ENCODE peak calls at places on chromosomes 1 and 21, in six cellular contexts. J is tibial artery, T is astrocyte, G is mammary epithelial cell, M is heart left ventricle, X is WERI-Rb-1. P is an unnamed sample.

GRCh38 chr21:31184462-31184861 is 146.2 kb upstream of the KRTAP19-8 start:
- DNase-seq in J (no peak), T (no peak), G (no peak), M (no peak), X (no peak), P (no peak)

GRCh38 chr1:67651031-67651430 is 34.0 kb upstream of the GADD45A start:
- DNase-seq in J (no peak), T (no peak), G (no peak), M (no peak), X (no peak), P (no peak)

GRCh38 chr1:22184892-22185612 is 42.2 kb upstream of the WNT4 start:
- DNase-seq in J (no peak), T (no peak), G (peak; percentile 48), M (no peak), X (no peak), P (no peak)

GRCh38 chr1:222331340-222331739 is 216.6 kb downstream of the HHIPL2 start:
- DNase-seq in J (no peak), T (peak; percentile 90), G (peak; percentile 20), M (no peak), X (no peak), P (no peak)

GRCh38 chr1:215607412-215607811 is 40.3 kb downstream of the KCTD3 start:
- DNase-seq in J (no peak), T (no peak), G (no peak), M (no peak), X (no peak), P (no peak)

GRCh38 chr1:208988811-208989222 is 594.7 kb upstream of the CAMK1G start:
- DNase-seq in J (no peak), T (peak; percentile 43), G (peak; percentile 58), M (no peak), X (no peak), P (no peak)

GRCh38 chr1:172951728-172952365 is 98.9 kb downstream of the TNFSF18 start:
- DNase-seq in J (no peak), T (peak; percentile 86), G (peak; percentile 91), M (no peak), X (no peak), P (no peak)

GRCh38 chr1:230825061-230825803 is 43.1 kb downstream of the C1orf198 start:
- DNase-seq in J (no peak), T (peak; percentile 66), G (peak; percentile 75), M (no peak), X (no peak), P (no peak)

GRCh38 chr21:23045955-23046354 is 2047.7 kb downstream of the NCAM2 start:
- DNase-seq in J (no peak), T (no peak), G (no peak), M (no peak), X (no peak), P (no peak)

GRCh38 chr1:225511828-225512381 is 84.1 kb upstream of the LBR start:
- DNase-seq in J (no peak), T (no peak), G (no peak), M (no peak), X (no peak), P (no peak)

GRCh38 chr1:24098907-24099637 is 12.9 kb downstream of the MYOM3 start:
- DNase-seq in J (no peak), T (no peak), G (no peak), M (no peak), X (no peak), P (no peak)

GRCh38 chr1:55854911-55855310 is 639.7 kb upstream of the USP24 start:
- DNase-seq in J (no peak), T (peak; percentile 87), G (no peak), M (no peak), X (no peak), P (no peak)

GRCh38 chr1:44103270-44104131 is 15.1 kb upstream of the KLF17 start:
- DNase-seq in J (no peak), T (no peak), G (no peak), M (no peak), X (peak; percentile 85), P (no peak)

GRCh38 chr1:18079941-18080340 is 27.7 kb upstream of the IGSF21 start:
- DNase-seq in J (no peak), T (no peak), G (no peak), M (no peak), X (peak; percentile 45), P (no peak)

GRCh38 chr21:16239659-16240265 is 510.0 kb downstream of the USP25 start:
- DNase-seq in J (no peak), T (no peak), G (no peak), M (no peak), X (no peak), P (no peak)

GRCh38 chr1:214808845-214809460 is 206.0 kb downstream of the CENPF start:
- DNase-seq in J (no peak), T (peak; percentile 24), G (peak; percentile 40), M (no peak), X (peak; percentile 11), P (no peak)

GRCh38 chr1:170791941-170792340 is 128.0 kb downstream of the PRRX1 start:
- DNase-seq in J (no peak), T (no peak), G (no peak), M (no peak), X (no peak), P (no peak)

GRCh38 chr1:226312065-226312464 is 3.1 kb upstream of the LIN9 start:
- DNase-seq in J (no peak), T (no peak), G (no peak), M (no peak), X (no peak), P (no peak)

GRCh38 chr1:204162498-204163074 is 3.6 kb downstream of the REN start:
- DNase-seq in J (peak; percentile 67), T (peak; percentile 10), G (peak; percentile 75), M (peak; percentile 72), X (peak; percentile 97), P (no peak)

GRCh38 chr21:41631564-41632461 is 123.9 kb upstream of the TMPRSS2 start:
- DNase-seq in J (no peak), T (peak; percentile 35), G (peak; percentile 83), M (no peak), X (no peak), P (no peak)

GRCh38 chr1:226882187-226882586 is 11.8 kb downstream of the PSEN2 start:
- DNase-seq in J (no peak), T (no peak), G (no peak), M (no peak), X (no peak), P (no peak)

GRCh38 chr1:113041569-113042335 is 31.2 kb upstream of the LRIG2 start:
- DNase-seq in J (no peak), T (no peak), G (no peak), M (no peak), X (no peak), P (no peak)

GRCh38 chr1:153313288-153313687 is 536 bp upstream of the PGLYRP3 start:
- DNase-seq in J (no peak), T (no peak), G (no peak), M (no peak), X (no peak), P (no peak)

GRCh38 chr1:153310526-153310925 is 2.2 kb downstream of the PGLYRP3 start:
- DNase-seq in J (no peak), T (no peak), G (no peak), M (no peak), X (no peak), P (no peak)

GRCh38 chr1:153309441-153309840 is 3.3 kb downstream of the PGLYRP3 start:
- DNase-seq in J (no peak), T (no peak), G (no peak), M (no peak), X (no peak), P (no peak)

GRCh38 chr1:153308540-153308939 is 4.2 kb downstream of the PGLYRP3 start:
- DNase-seq in J (no peak), T (no peak), G (no peak), M (no peak), X (no peak), P (no peak)

GRCh38 chr1:153312569-153313186 is at the start of gene PGLYRP3:
- DNase-seq in J (no peak), T (no peak), G (peak; percentile 56), M (no peak), X (no peak), P (no peak)
- TF ChIP-seq CTCF in J (no peak), T (no peak), G (peak; percentile 23), M (no peak), X (peak; percentile 31), P (no peak)

GRCh38 chr1:46445773-46446256 is 43.8 kb upstream of the DMBX1 start:
- DNase-seq in J (no peak), T (no peak), G (no peak), M (no peak), X (peak; percentile 46), P (no peak)
- H3K27me3 ChIP-seq in J (no peaks in the 10 kb centered on the region), T (peaks cover 55% of the 10 kb centered on the region), G (peaks cover 15% of the 10 kb centered on the region), M (peaks cover 31% of the 10 kb centered on the region), X (no peaks in the 10 kb centered on the region), P (peaks cover 70% of the 10 kb centered on the region)

DNA sequence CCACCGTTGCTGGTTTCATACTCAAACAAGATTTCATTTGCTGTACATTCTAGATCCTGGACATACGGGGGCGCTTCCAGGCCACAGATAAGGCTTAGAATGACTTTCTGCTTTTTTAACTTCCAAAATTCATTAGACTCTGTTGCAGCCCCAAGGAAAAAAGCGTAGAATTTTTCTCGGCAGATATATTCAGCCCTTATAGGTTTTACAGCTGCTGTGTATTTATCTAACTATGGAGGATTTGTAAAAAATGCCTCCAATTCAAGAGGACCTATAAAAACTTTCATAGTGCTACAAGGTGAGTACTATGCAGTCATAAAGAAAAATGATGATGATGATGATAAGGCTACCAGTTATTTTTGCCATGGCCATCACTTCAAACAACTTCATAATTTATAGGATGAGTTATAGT is 51.6 kb downstream of the SLC30A10 start:
- DNase-seq in J (no peak), T (no peak), G (no peak), M (no peak), X (peak; percentile 36), P (no peak)
- TF ChIP-seq CTCF in J (no peak), T (no peak), G (peak; percentile 18), M (peak; percentile 8), X (peak; percentile 48), P (no peak)

GRCh38 chr21:33058468-33059318 is 11.2 kb upstream of the OLIG1 start:
- DNase-seq in J (no peak), T (no peak), G (no peak), M (peak; percentile 57), X (no peak), P (no peak)
- H3K27me3 ChIP-seq in J (no peaks in the 10 kb centered on the region), T (peaks cover 45% of the 10 kb centered on the region), G (no peaks in the 10 kb centered on the region), M (peaks cover 14% of the 10 kb centered on the region), X (no peaks in the 10 kb centered on the region), P (no peaks in the 10 kb centered on the region)